ENCODE peak calls at places on chromosomes 12 and 14, in four cellular contexts. J, Q, V and I are unnamed samples.
A peak's percentile ranks its signal among the peaks of the same experiment; 100 is the strongest.

GRCh38 chr12:130672122-130672825 is 43.8 kb downstream of the RIMBP2 start:
- DNase-seq in Q (no peak), J (no peak), V (no peak), I (no peak)

GRCh38 chr12:70852416-70853150 is 68.0 kb downstream of the PTPRR start:
- DNase-seq in V (no peak), Q (no peak), J (no peak), I (no peak)

GRCh38 chr14:65599375-65599774 is 186.8 kb downstream of the FUT8 start:
- DNase-seq in V (no peak), Q (no peak), J (no peak), I (no peak)

GRCh38 chr12:65496617-65497016 is 218.1 kb downstream of the MSRB3 start:
- DNase-seq in J (no peak), Q (no peak), V (no peak), I (no peak)

GRCh38 chr12:117968826-117969659 is at the start of gene KSR2:
- DNase-seq in Q (no peak), V (peak; percentile 82), J (peak; percentile 82), I (no peak)

GRCh38 chr14:91269076-91269991 is 24.8 kb upstream of the GPR68 start:
- DNase-seq in Q (peak; percentile 17), V (no peak), J (no peak), I (no peak)

GRCh38 chr12:12533238-12533829 is 29.3 kb downstream of the DUSP16 start:
- DNase-seq in V (peak; percentile 78), Q (no peak), J (no peak), I (no peak)

GRCh38 chr12:92539966-92540791 is 162.6 kb upstream of the PLEKHG7 start:
- DNase-seq in Q (no peak), V (no peak), J (no peak), I (no peak)

GRCh38 chr14:104887623-104888488 is 22.8 kb downstream of the CEP170B start:
- DNase-seq in J (no peak), V (no peak), Q (no peak), I (no peak)

GRCh38 chr12:54420766-54421144 is 1.7 kb upstream of the ITGA5 start:
- DNase-seq in Q (peak; percentile 61), J (peak; percentile 93), V (no peak), I (no peak)

GRCh38 chr12:8840938-8841633 is 18.7 kb downstream of the A2ML1 start:
- DNase-seq in J (no peak), Q (no peak), V (no peak), I (no peak)

GRCh38 chr14:99566390-99567354 is 37.3 kb downstream of the CCDC85C start:
- DNase-seq in Q (no peak), V (no peak), J (no peak), I (no peak)

GRCh38 chr14:45249847-45250575 is 3.0 kb downstream of the MIS18BP1 start:
- DNase-seq in Q (peak; percentile 44), J (no peak), V (no peak), I (no peak)

GRCh38 chr12:96719671-96720362 is 187.2 kb upstream of the NEDD1 start:
- DNase-seq in Q (no peak), V (no peak), J (no peak), I (no peak)

GRCh38 chr14:58776516-58776915 is 138.8 kb downstream of the DACT1 start:
- DNase-seq in V (no peak), Q (no peak), J (no peak), I (peak; percentile 64)

GRCh38 chr12:12722351-12723146 is 5.4 kb downstream of the CDKN1B start:
- DNase-seq in V (no peak), Q (no peak), J (no peak), I (no peak)

GRCh38 chr12:110037315-110037714 is 11.0 kb downstream of the C12orf76 start:
- DNase-seq in V (no peak), J (no peak), Q (no peak), I (no peak)

GRCh38 chr12:49549735-49550710 is 11.2 kb downstream of the KCNH3 start:
- DNase-seq in J (no peak), V (no peak), Q (no peak), I (no peak)

GRCh38 chr14:63292805-63293204 is 25.9 kb downstream of the GPHB5 start:
- DNase-seq in J (no peak), Q (no peak), V (no peak), I (no peak)

GRCh38 chr12:120902846-120903381 is 1.2 kb downstream of the SPPL3 start:
- DNase-seq in J (no peak), Q (no peak), V (no peak), I (no peak)

GRCh38 chr12:55891310-55891709 is 36.4 kb downstream of the PYM1 start:
- DNase-seq in Q (no peak), J (no peak), V (no peak), I (no peak)

GRCh38 chr12:120019197-120019596 is 30.2 kb downstream of the BICDL1 start:
- DNase-seq in J (no peak), V (no peak), Q (no peak), I (no peak)

GRCh38 chr12:94305293-94305957 is 154.2 kb downstream of the CEP83 start:
- DNase-seq in J (no peak), Q (no peak), V (no peak), I (no peak)

GRCh38 chr12:49358548-49359141 is 8.6 kb upstream of the SPATS2 start:
- DNase-seq in Q (peak; percentile 66), V (peak; percentile 53), J (no peak), I (peak; percentile 37)

GRCh38 chr14:58444627-58445026 is 17.1 kb downstream of the KIAA0586 start:
- DNase-seq in Q (no peak), J (no peak), V (no peak), I (no peak)

GRCh38 chr12:72272731-72273498 is 745 bp downstream of the TRHDE start:
- DNase-seq in Q (no peak), V (no peak), J (no peak), I (no peak)

GRCh38 chr14:79580414-79580813 is 630.9 kb downstream of the DIO2 start:
- DNase-seq in J (no peak), Q (no peak), V (no peak), I (no peak)

GRCh38 chr12:104680070-104680469 is 223.3 kb downstream of the CHST11 start:
- DNase-seq in Q (no peak), J (no peak), V (no peak), I (no peak)

GRCh38 chr14:70809238-70810214 is at the start of gene MAP3K9:
- DNase-seq in V (peak; percentile 97), Q (no peak), J (peak; percentile 95), I (no peak)
- TF ChIP-seq POLR2A in V (no peak), Q (no peak), J (no peak), I (no peak)

GRCh38 chr12:990649-991349 is at the start of gene ERC1:
- DNase-seq in J (peak; percentile 96), Q (peak; percentile 73), V (peak; percentile 91), I (peak; percentile 96)
- TF ChIP-seq POLR2A in J (no peak), Q (peak; percentile 77), V (peak; percentile 19), I (peak; percentile 19)

DNA sequence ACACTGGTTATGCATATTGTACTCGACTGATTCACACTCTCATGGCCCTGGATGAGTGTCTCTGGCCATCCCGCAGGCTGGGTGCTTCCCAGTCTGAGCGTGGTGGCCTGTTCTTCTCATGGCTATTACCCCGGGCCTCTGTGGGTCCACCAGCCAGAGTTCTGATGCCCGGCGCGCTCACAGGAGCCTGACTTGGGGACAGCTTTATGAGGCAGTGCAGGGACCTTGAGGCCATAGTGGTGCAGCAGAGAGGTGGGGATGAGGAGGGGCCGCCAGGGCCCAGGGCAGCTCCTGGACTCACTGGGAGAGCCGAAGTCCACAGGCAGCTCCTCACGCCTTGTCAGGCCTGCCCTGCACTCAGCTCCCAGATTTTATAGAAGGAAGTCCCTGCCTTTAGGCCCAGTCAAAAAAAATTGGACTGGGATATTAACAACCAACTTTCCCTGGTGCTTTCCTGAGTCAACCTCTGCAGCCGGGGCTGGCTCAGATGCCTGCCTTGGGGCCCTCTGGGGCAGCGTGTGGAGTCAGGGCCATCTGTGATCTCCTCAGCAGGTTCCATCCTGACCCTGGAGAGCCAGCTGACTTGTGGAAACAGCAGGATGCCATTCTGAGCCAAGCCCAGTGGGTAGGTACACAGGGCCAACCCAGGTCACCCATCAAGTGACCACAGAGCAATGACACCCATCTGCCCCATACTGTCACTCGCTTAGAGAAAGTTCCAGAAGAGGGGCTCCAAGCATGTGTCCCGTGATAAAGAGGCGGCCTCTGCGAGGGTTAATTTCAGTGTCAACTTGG is 89.4 kb upstream of the DIO3 start:
- DNase-seq in V (peak; percentile 17), J (peak; percentile 82), Q (no peak), I (no peak)
- TF ChIP-seq POLR2A in V (no peak), J (no peak), Q (no peak), I (no peak)

GRCh38 chr12:101407054-101407437 is 526 bp downstream of the ARL1 start:
- DNase-seq in J (no peak), V (no peak), Q (peak; percentile 5), I (no peak)
- TF ChIP-seq POLR2A in J (no peak), V (no peak), Q (no peak), I (no peak)

GRCh38 chr14:67527756-67528155 is 5.3 kb upstream of the PLEKHH1 start:
- DNase-seq in V (no peak), J (peak; percentile 70), Q (no peak), I (no peak)
- TF ChIP-seq POLR2A in V (no peak), J (no peak), Q (no peak), I (no peak)

GRCh38 chr12:76037130-76038105 is 5.8 kb upstream of the PHLDA1 start:
- DNase-seq in V (no peak), Q (peak; percentile 48), J (no peak), I (no peak)
- TF ChIP-seq POLR2A in V (no peak), Q (no peak), J (no peak), I (no peak)

GRCh38 chr12:6451348-6452244 is at the start of gene TAPBPL:
- DNase-seq in V (peak; percentile 81), Q (peak; percentile 84), J (peak; percentile 95), I (peak; percentile 97)
- TF ChIP-seq POLR2A in V (no peak), Q (peak; percentile 56), J (no peak), I (peak; percentile 35)